ENCODE peak calls at places on chromosome 20, in nine cellular contexts. Q is spleen, I is fibroblast of mammary gland, U is GM23338, V is lower leg skin, M is psoas muscle, R is lower lobe of right lung, W is WERI-Rb-1, K is cardiac fibroblast. P is an unnamed sample.

GRCh38 chr20:18020931-18021330 is 36.8 kb downstream of the OVOL2 start:
- DNase-seq in Q (peak), I (no peak), U (no peak), V (no peak), M (no peak), R (no peak), W (no peak), K (no peak), P (no peak)

GRCh38 chr20:7195704-7196103 is 428.2 kb downstream of the BMP2 start:
- DNase-seq in Q (no peak), I (peak), U (no peak), V (no peak), M (no peak), R (no peak), W (no peak), K (peak), P (peak)

GRCh38 chr20:47258745-47259695 is 97.5 kb downstream of the ZMYND8 start:
- DNase-seq in Q (no peak), I (peak), U (no peak), V (no peak), M (no peak), R (peak), W (no peak), K (peak), P (no peak)

GRCh38 chr20:58902003-58902402 is 49.5 kb downstream of the GNAS start:
- DNase-seq in Q (no peak), I (no peak), U (no peak), V (no peak), M (no peak), R (no peak), W (no peak), K (no peak), P (no peak)

GRCh38 chr20:444117-444516 is 18.2 kb downstream of the TBC1D20 start:
- DNase-seq in Q (no peak), I (no peak), U (no peak), V (no peak), M (no peak), R (no peak), W (no peak), K (no peak), P (no peak)

GRCh38 chr20:44324343-44324742 is 12.5 kb upstream of the R3HDML start:
- DNase-seq in Q (no peak), I (no peak), U (peak), V (no peak), M (no peak), R (no peak), W (peak), K (no peak), P (no peak)

GRCh38 chr20:53918949-53919361 is 151.4 kb downstream of the BCAS1 start:
- DNase-seq in Q (no peak), I (no peak), U (peak), V (no peak), M (no peak), R (no peak), W (peak), K (no peak), P (peak)

GRCh38 chr20:1569417-1569861 is 11.9 kb upstream of the SIRPD start:
- DNase-seq in Q (peak), I (peak), U (no peak), V (no peak), M (no peak), R (no peak), W (no peak), K (no peak), P (peak)

GRCh38 chr20:17871181-17871580 is 97.4 kb downstream of the SNX5 start:
- DNase-seq in Q (no peak), I (no peak), U (peak), V (no peak), M (no peak), R (no peak), W (no peak), K (peak), P (no peak)

GRCh38 chr20:47764154-47764734 is 21.0 kb downstream of the SULF2 start:
- DNase-seq in Q (no peak), I (no peak), U (no peak), V (no peak), M (no peak), R (no peak), W (no peak), K (no peak), P (peak)

GRCh38 chr20:61263084-61263695 is 11.1 kb downstream of the CDH4 start:
- DNase-seq in Q (no peak), I (peak), U (peak), V (no peak), M (no peak), R (no peak), W (no peak), K (peak), P (peak)

GRCh38 chr20:50415516-50416268 is 94.5 kb upstream of the PTPN1 start:
- DNase-seq in Q (peak), I (peak), U (peak), V (peak), M (peak), R (peak), W (no peak), K (peak), P (no peak)

GRCh38 chr20:58706150-58706892 is 13.7 kb downstream of the NPEPL1 start:
- DNase-seq in Q (peak), I (no peak), U (no peak), V (no peak), M (peak), R (no peak), W (no peak), K (no peak), P (no peak)

GRCh38 chr20:59441860-59442810 is 141.7 kb downstream of the EDN3 start:
- DNase-seq in Q (no peak), I (no peak), U (no peak), V (no peak), M (no peak), R (no peak), W (no peak), K (no peak), P (no peak)

GRCh38 chr20:40073535-40074111 is 615.4 kb downstream of the MAFB start:
- DNase-seq in Q (no peak), I (peak), U (peak), V (no peak), M (no peak), R (no peak), W (no peak), K (no peak), P (peak)

GRCh38 chr20:33894798-33895197 is 83.7 kb downstream of the CHMP4B start:
- DNase-seq in Q (no peak), I (no peak), U (no peak), V (no peak), M (no peak), R (no peak), W (no peak), K (peak), P (no peak)

GRCh38 chr20:57882451-57883161 is 172.8 kb upstream of the PMEPA1 start:
- DNase-seq in Q (no peak), I (no peak), U (no peak), V (no peak), M (no peak), R (no peak), W (no peak), K (no peak), P (no peak)

GRCh38 chr20:23241416-23241815 is 109.2 kb upstream of the NXT1 start:
- DNase-seq in Q (no peak), I (no peak), U (no peak), V (no peak), M (no peak), R (no peak), W (no peak), K (no peak), P (no peak)

GRCh38 chr20:57895161-57895855 is 185.5 kb upstream of the PMEPA1 start:
- DNase-seq in Q (peak), I (no peak), U (no peak), V (no peak), M (no peak), R (no peak), W (no peak), K (no peak), P (no peak)

GRCh38 chr20:63255911-63256704 is 1.8 kb upstream of the NKAIN4 start:
- DNase-seq in Q (no peak), I (no peak), U (no peak), V (no peak), M (no peak), R (no peak), W (no peak), K (no peak), P (no peak)

GRCh38 chr20:63254237-63254535 is at the start of gene NKAIN4:
- DNase-seq in Q (no peak), I (no peak), U (peak), V (no peak), M (no peak), R (no peak), W (no peak), K (no peak), P (no peak)

GRCh38 chr20:63253065-63253437 is 1.2 kb downstream of the NKAIN4 start:
- DNase-seq in Q (no peak), I (no peak), U (no peak), V (no peak), M (no peak), R (no peak), W (no peak), K (no peak), P (no peak)

GRCh38 chr20:63253438-63254236 is 626 bp downstream of the NKAIN4 start:
- DNase-seq in Q (no peak), I (no peak), U (peak), V (no peak), M (no peak), R (no peak), W (no peak), K (no peak), P (no peak)

GRCh38 chr20:63254536-63255384 is 497 bp upstream of the NKAIN4 start:
- DNase-seq in Q (no peak), I (no peak), U (peak), V (no peak), M (no peak), R (no peak), W (peak), K (no peak), P (no peak)
- TF ChIP-seq CTCF in Q (no peak), I (no peak), U (peak), V (no peak), M (no peak), R (no peak), W (peak), K (no peak), P (no peak)

GRCh38 chr20:24448170-24448569 is 21.3 kb upstream of the SYNDIG1 start:
- DNase-seq in Q (no peak), I (no peak), U (no peak), V (no peak), M (no peak), R (no peak), W (no peak), K (no peak), P (no peak)

GRCh38 chr20:24443436-24443835 is 26.0 kb upstream of the SYNDIG1 start:
- DNase-seq in Q (no peak), I (no peak), U (peak), V (no peak), M (no peak), R (no peak), W (no peak), K (no peak), P (no peak)

GRCh38 chr20:24444531-24445190 is 24.8 kb upstream of the SYNDIG1 start:
- DNase-seq in Q (no peak), I (no peak), U (no peak), V (no peak), M (no peak), R (no peak), W (no peak), K (no peak), P (no peak)

GRCh38 chr20:24445510-24446170 is 23.8 kb upstream of the SYNDIG1 start:
- DNase-seq in Q (no peak), I (no peak), U (peak), V (no peak), M (no peak), R (no peak), W (no peak), K (no peak), P (no peak)

GRCh38 chr20:24446811-24447210 is 22.6 kb upstream of the SYNDIG1 start:
- DNase-seq in Q (no peak), I (no peak), U (no peak), V (no peak), M (no peak), R (no peak), W (no peak), K (no peak), P (no peak)
- H3K4me3 ChIP-seq in Q (no peak), I (no peak), U (no peak), V (no peak), M (no peak), R (no peak), W (no peak), K (no peak), P (no peak)

DNA sequence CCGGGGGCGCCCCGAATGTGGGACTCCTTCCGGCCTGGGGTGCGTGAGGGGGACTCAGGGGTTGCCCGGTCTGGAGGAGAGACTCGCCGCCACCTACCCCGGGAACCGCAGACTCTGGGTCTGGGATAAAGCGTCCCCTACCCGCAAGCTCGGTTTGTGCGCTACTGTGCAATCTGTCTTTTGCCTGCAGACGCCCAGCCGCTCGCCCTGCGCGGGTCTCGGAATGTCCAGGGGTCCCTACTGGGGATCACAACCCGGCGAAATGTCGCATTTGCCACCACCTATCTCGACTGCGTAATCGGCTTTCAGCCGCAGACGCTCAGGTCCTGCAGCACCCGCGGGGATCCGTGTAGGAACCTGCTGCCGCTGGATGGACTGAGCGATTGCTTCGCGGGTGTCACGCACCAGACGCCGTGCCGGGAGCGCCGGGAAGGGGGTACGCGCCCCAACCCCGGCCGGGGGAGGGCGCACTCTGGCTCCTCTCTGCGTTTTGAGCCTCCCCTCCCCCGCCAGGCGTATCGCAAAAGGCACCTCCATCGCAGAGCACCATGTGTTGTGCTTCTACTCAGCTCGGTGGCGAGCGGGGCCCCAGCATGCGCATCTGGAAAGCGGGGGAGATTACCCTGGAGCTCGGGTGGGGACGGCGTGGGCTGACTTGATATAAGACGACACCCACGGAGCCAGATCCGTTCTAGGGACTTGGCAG is 824 bp upstream of the PTPRA start:
- DNase-seq in Q (peak), I (peak), U (peak), V (peak), M (peak), R (peak), W (peak), K (peak), P (peak)
- TF ChIP-seq CTCF in Q (peak), I (peak), U (peak), V (no peak), M (peak), R (peak), W (peak), K (peak), P (peak)

GRCh38 chr20:5272268-5272667 is 44.5 kb downstream of the PROKR2 start:
- DNase-seq in Q (no peak), I (no peak), U (no peak), V (no peak), M (no peak), R (no peak), W (no peak), K (no peak), P (no peak)
- H3K4me3 ChIP-seq in Q (no peak), I (no peak), U (no peak), V (no peak), M (no peak), R (no peak), W (no peak), K (no peak), P (no peak)

DNA sequence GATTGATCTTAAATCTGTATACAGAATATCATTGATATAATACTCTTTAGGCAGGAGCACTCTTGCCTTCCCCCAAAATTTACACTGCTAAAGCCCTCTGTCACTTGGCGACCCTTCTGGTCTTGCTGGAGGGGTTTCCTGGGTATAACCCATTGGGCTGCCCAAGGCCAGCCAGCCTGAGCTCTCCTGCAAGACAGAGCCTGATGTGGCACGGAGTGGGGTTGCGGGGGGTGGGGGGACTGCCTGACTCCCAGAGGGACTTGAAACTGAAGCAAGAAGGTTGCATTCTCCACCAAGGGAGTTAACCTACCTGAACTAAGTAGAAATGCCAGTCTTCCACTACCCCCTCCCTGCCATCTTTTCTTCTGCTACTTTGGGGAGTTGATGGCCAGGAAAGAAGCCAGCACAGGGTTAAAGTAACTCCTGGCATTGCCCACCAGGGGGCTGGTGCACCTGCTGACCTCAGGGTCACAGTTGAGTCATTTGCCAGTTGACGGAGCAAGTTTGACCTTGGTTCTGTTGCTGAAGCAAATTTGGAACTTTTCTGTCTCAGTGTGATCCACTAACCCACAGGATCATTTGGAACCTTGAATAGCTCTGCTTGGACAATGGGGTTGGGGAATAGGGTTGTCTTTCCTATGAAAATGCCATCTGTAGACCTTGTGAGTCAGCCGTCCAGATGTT is 79.4 kb downstream of the ASXL1 start:
- DNase-seq in Q (no peak), I (no peak), U (peak), V (no peak), M (no peak), R (no peak), W (no peak), K (no peak), P (no peak)
- TF ChIP-seq CTCF in Q (no peak), I (peak), U (peak), V (no peak), M (no peak), R (peak), W (peak), K (peak), P (peak)

DNA sequence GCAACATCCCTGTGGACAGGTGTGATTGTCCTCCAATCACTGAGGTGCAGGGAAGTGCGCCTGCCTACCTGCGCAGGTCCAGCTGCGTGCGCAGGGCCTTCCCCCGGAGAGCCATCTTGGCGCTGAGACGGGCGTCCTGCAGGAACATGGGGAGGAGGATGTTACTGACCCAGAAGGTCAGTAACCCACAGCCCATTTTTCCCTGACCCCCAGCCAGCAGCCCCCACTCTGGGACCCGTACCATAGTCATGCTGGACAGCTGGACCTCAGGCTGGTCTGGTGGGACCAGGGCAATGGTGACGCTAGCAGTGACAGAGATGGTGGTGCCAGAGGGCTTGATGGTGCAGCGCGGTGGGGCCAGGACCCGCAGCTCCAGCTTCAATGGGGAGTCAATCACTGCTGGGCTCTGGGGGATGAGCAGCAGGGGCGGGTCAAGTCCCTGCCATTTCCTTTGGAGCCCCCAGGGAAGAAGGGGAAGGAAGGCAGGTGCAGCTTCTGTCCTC is 9.7 kb downstream of the PLTP start:
- DNase-seq in Q (no peak), I (no peak), U (no peak), V (no peak), M (peak), R (no peak), W (no peak), K (no peak), P (no peak)
- H3K4me3 ChIP-seq in Q (no peak), I (no peak), U (no peak), V (no peak), M (no peak), R (no peak), W (no peak), K (no peak), P (no peak)

DNA sequence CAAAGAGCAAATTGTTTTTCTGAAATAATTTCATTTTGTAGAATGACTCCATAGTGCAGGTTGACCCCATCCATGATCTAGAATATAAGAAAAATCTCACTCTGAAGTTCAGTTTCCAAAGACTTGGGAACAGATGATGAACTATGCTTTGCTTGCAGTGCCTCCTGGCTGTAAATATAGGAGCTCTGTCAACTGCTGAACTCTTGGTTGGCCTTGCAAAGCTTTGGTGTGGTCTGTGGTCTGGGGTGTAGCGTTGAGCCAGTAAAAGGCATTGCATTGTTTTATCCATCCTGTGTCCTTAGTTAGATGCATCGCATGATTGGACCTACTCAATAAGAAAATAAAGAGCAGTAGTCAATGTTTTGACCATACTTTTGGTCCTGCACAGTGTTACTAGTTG is 104.0 kb downstream of the PLCB4 start:
- DNase-seq in Q (no peak), I (peak), U (no peak), V (no peak), M (no peak), R (no peak), W (no peak), K (peak), P (no peak)
- TF ChIP-seq CTCF in Q (no peak), I (peak), U (no peak), V (no peak), M (no peak), R (no peak), W (peak), K (peak), P (no peak)